ENCODE peak calls at places on chromosomes 3 and 15, in six cellular contexts. F is tibial nerve, Y is right lobe of liver, J is lower leg skin, C is adrenal gland, Z is body of pancreas. N is an unnamed sample.

GRCh38 chr15:99369250-99369649 is 118.0 kb downstream of the LRRC28 start:
- DNase-seq in F (no peak), Y (no peak), J (no peak), C (no peak), Z (no peak), N (no peak)

GRCh38 chr15:29844290-29844903 is 22.1 kb upstream of the TJP1 start:
- DNase-seq in F (no peak), Y (no peak), J (no peak), C (no peak), Z (no peak), N (no peak)

GRCh38 chr15:46127361-46127874 is 492.6 kb downstream of the SQOR start:
- DNase-seq in F (no peak), Y (no peak), J (no peak), C (no peak), Z (no peak), N (no peak)

GRCh38 chr15:82890338-82891024 is 62.0 kb downstream of the HOMER2 start:
- DNase-seq in F (no peak), Y (no peak), J (no peak), C (peak; percentile 69), Z (no peak), N (no peak)

GRCh38 chr3:155995525-155996370 is 124.6 kb upstream of the KCNAB1 start:
- DNase-seq in F (no peak), Y (no peak), J (no peak), C (no peak), Z (no peak), N (peak; percentile 57)

GRCh38 chr15:66101715-66102395 is 151.7 kb downstream of the MEGF11 start:
- DNase-seq in F (no peak), Y (no peak), J (no peak), C (no peak), Z (no peak), N (no peak)

GRCh38 chr3:51275096-51275805 is 109.8 kb upstream of the MANF start:
- DNase-seq in F (no peak), Y (no peak), J (no peak), C (no peak), Z (no peak), N (no peak)

GRCh38 chr3:127578168-127578567 is 12.4 kb downstream of the TPRA1 start:
- DNase-seq in F (no peak), Y (no peak), J (no peak), C (no peak), Z (no peak), N (no peak)

GRCh38 chr3:160394009-160394392 is 5.0 kb downstream of the IFT80 start:
- DNase-seq in F (no peak), Y (no peak), J (no peak), C (no peak), Z (no peak), N (no peak)

GRCh38 chr3:159803444-159803843 is 185.2 kb upstream of the IL12A start:
- DNase-seq in F (no peak), Y (no peak), J (no peak), C (no peak), Z (no peak), N (no peak)

GRCh38 chr3:127691494-127691893 is 18.7 kb downstream of the ABTB1 start:
- DNase-seq in F (no peak), Y (peak; percentile 12), J (no peak), C (no peak), Z (no peak), N (no peak)

DNA sequence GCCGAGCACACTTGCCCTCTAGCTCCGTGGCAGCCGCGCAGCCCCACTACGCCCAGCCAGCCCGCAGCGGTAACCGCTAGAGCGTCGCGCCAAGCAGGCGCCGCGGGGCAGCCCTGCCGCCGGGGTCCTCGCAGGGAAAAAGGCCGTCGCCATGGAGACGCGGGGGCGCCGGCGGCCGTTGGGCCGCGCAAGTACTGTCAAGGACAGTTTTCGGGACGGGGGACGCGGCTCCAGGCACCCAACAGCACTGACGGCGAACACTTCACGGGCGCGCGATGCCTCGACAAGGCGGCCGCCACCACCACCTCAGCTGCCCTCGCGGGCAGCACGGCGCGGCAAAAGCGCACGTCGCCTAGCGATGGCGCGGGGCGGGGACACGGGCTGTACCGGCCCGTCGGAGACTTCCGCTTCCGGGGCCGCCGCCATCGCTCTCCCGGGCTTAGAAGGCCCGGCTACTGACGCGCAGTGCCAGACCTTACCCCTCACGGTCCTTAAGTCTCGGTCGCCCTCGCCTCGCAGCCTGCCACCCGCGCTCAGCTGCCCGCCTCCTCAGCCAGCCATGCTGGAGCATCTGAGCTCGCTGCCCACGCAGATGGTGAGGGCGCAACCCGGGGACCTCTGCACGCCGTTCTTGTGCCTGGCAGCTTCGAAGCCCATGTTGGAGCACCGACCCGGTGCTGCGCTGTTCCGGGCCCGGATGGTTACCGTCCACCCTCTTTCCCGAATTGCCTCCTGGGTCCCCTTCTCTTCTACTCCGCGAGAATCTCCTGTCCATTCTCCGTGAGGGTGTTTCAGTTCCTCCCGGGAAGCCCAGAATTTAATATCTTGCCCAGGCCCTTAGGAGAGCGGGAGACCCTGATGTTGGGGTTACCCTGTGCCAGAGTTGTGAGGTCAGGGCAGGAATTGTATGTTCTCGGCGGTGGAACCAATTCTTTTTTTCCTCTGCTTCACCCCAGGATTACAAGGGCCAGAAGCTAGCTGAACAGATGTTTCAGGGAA is at the start of the genes GLT8D1 and SPCS1:
- DNase-seq in F (peak; percentile 59), Y (peak; percentile 91), J (peak; percentile 96), C (peak; percentile 89), Z (peak; percentile 81), N (peak; percentile 88)
- TF ChIP-seq POLR2A in F (peak; percentile 23), Y (peak; percentile 67), J (no peak), C (peak; percentile 54), Z (peak; percentile 81), N (peak; percentile 90)

GRCh38 chr3:72081456-72081855 is 296.5 kb upstream of the PROK2 start:
- DNase-seq in F (no peak), Y (no peak), J (no peak), C (no peak), Z (no peak), N (no peak)
- H3K4me3 ChIP-seq in F (no peak overlapping the region), Y (no peak overlapping the region), J (no peak overlapping the region), C (no peak overlapping the region), Z (no peak overlapping the region), N (no peak overlapping the region)

GRCh38 chr3:177230641-177231040 is 33.4 kb upstream of the TBL1XR1 start:
- DNase-seq in F (no peak), Y (no peak), J (no peak), C (no peak), Z (no peak), N (no peak)
- TF ChIP-seq POLR2A in F (no peak), Y (no peak), J (no peak), C (no peak), Z (no peak), N (no peak)

GRCh38 chr3:194137314-194138097 is 1.6 kb downstream of the HES1 start:
- DNase-seq in F (peak; percentile 35), Y (peak; percentile 88), J (peak; percentile 92), C (peak; percentile 82), Z (peak; percentile 87), N (no peak)

GRCh38 chr3:194138732-194139084 is 2.8 kb downstream of the HES1 start:
- DNase-seq in F (no peak), Y (no peak), J (no peak), C (no peak), Z (no peak), N (no peak)

GRCh38 chr3:194139085-194139976 is 3.4 kb downstream of the HES1 start:
- DNase-seq in F (no peak), Y (no peak), J (no peak), C (peak; percentile 26), Z (no peak), N (peak; percentile 69)

GRCh38 chr3:194136519-194137313 is 768 bp downstream of the HES1 start:
- DNase-seq in F (peak; percentile 17), Y (peak; percentile 28), J (peak; percentile 90), C (peak; percentile 66), Z (peak; percentile 64), N (peak; percentile 32)

DNA sequence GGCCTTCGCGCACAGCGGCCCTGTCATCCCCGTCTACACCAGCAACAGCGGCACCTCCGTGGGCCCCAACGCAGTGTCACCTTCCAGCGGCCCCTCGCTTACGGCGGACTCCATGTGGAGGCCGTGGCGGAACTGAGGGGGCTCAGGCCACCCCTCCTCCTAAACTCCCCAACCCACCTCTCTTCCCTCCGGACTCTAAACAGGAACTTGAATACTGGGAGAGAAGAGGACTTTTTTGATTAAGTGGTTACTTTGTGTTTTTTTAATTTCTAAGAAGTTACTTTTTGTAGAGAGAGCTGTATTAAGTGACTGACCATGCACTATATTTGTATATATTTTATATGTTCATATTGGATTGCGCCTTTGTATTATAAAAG is 2.1 kb downstream of the HES1 start:
- DNase-seq in F (no peak), Y (no peak), J (no peak), C (no peak), Z (no peak), N (no peak)
- H3K4me3 ChIP-seq in F (peak overlapping the region; percentile 59), Y (peak overlapping the region; percentile 78), J (peak overlapping the region; percentile 67), C (no peak overlapping the region), Z (no peak overlapping the region), N (peak overlapping the region; percentile 55)

GRCh38 chr3:183226333-183226732 is 26.7 kb upstream of the B3GNT5 start:
- DNase-seq in F (no peak), Y (no peak), J (no peak), C (no peak), Z (no peak), N (no peak)

GRCh38 chr3:183227586-183227985 is 25.5 kb upstream of the B3GNT5 start:
- DNase-seq in F (no peak), Y (no peak), J (no peak), C (no peak), Z (no peak), N (no peak)

GRCh38 chr3:183224180-183224579 is 28.9 kb upstream of the B3GNT5 start:
- DNase-seq in F (no peak), Y (no peak), J (no peak), C (no peak), Z (no peak), N (no peak)

GRCh38 chr3:183222631-183223030 is 30.4 kb upstream of the B3GNT5 start:
- DNase-seq in F (no peak), Y (no peak), J (no peak), C (no peak), Z (no peak), N (no peak)

GRCh38 chr3:183224581-183224980 is 28.5 kb upstream of the B3GNT5 start:
- DNase-seq in F (no peak), Y (no peak), J (no peak), C (no peak), Z (no peak), N (no peak)
- TF ChIP-seq POLR2A in F (no peak), Y (no peak), J (no peak), C (no peak), Z (no peak), N (no peak)

DNA sequence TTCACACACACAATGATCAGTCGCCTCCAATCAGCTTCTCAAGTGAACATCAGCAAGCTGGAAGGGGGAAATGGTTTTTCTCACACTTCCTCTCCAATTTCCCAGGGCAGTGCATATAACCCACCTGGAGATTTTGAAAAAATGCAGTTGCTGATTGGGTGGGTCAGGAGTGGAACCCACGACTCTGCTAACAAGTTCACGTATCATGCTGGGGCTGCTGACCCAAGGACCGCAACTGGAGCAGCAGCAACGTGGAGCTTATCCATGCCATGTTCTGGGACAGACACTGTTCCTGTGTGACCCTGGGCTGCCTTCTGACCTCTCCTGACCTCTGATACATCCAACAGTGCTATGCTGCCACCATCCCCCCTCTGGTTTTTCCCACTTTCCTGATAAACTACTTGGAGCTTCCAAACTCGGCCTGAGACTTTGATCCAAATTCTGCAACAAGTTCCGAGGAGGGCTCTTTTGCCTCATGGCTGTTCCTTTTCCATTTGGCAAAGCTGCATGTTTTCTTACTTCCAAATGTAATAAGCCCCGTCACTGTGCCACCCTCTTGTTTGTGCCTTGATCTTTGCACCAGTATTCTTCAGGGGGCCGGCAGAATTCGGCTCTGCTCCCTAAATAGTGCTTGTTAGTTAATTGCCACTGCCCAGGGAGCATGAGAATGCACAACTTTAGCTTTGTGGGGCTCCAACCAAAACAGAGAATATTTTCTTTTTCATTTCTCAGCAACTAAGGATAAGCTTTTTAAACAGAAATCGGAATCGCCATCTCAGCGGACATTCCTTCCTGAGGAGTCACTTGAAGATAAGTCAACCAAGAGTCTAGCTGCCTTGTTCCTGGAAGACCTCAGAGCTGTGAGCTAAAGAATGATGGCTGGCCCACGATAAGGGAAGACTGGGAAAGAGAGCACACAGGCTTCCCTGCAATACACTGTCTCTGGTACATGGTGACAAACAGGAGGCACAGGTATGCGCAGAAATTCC is 106.3 kb downstream of the LRIG1 start:
- DNase-seq in F (no peak), Y (no peak), J (peak; percentile 62), C (no peak), Z (peak; percentile 9), N (no peak)
- H3K4me3 ChIP-seq in F (no peak overlapping the region), Y (no peak overlapping the region), J (no peak overlapping the region), C (no peak overlapping the region), Z (no peak overlapping the region), N (no peak overlapping the region)